ENCODE peak calls at places on chromosomes 6 and 20, in six cellular contexts. P is GM12891, G is HepG2, J is K562, B is GM12878, O is H1. Z is an unnamed sample.

GRCh38 chr6:129882510-129883023 is 21.5 kb upstream of the TMEM244 start:
- DNase-seq in P (no peak), G (no peak), J (no peak), B (peak; percentile 74), O (no peak), Z (no peak)

GRCh38 chr6:23365732-23366131 is 760.3 kb upstream of the NRSN1 start:
- DNase-seq in P (no peak), G (no peak), J (no peak), B (no peak), O (no peak), Z (no peak)

GRCh38 chr6:77880501-77880900 is 227.7 kb downstream of the MEI4 start:
- DNase-seq in P (no peak), G (peak; percentile 73), J (no peak), B (no peak), O (no peak), Z (no peak)

GRCh38 chr6:154706389-154706788 is 26.8 kb upstream of the SCAF8 start:
- DNase-seq in P (no peak), G (no peak), J (no peak), B (no peak), O (no peak), Z (no peak)

GRCh38 chr6:107509506-107509905 is 19.6 kb downstream of the SOBP start:
- DNase-seq in P (no peak), G (no peak), J (no peak), B (no peak), O (no peak), Z (no peak)

GRCh38 chr6:147676468-147676867 is 168.0 kb downstream of the SAMD5 start:
- DNase-seq in P (no peak), G (no peak), J (no peak), B (no peak), O (no peak), Z (no peak)

GRCh38 chr20:49320460-49320859 is 42.6 kb upstream of the ZNFX1 start:
- DNase-seq in P (no peak), G (peak; percentile 47), J (peak; percentile 41), B (no peak), O (peak; percentile 55), Z (no peak)

GRCh38 chr6:24761193-24761835 is 13.4 kb upstream of the GMNN start:
- DNase-seq in P (no peak), G (no peak), J (peak; percentile 73), B (no peak), O (no peak), Z (no peak)

GRCh38 chr6:165060636-165061190 is 248.7 kb downstream of the C6orf118 start:
- DNase-seq in P (no peak), G (no peak), J (no peak), B (no peak), O (no peak), Z (no peak)

GRCh38 chr6:147322299-147323162 is 118.3 kb downstream of the STXBP5 start:
- DNase-seq in P (peak; percentile 3), G (no peak), J (no peak), B (peak; percentile 54), O (no peak), Z (no peak)

GRCh38 chr6:7905416-7905815 is 5.2 kb downstream of the TXNDC5 start:
- DNase-seq in P (no peak), G (no peak), J (no peak), B (no peak), O (no peak), Z (no peak)

GRCh38 chr20:45355209-45355608 is 7.0 kb upstream of the SDC4 start:
- DNase-seq in P (no peak), G (no peak), J (no peak), B (no peak), O (no peak), Z (no peak)

GRCh38 chr20:45775411-45775810 is 16.3 kb downstream of the WFDC3 start:
- DNase-seq in P (no peak), G (no peak), J (no peak), B (no peak), O (no peak), Z (no peak)

GRCh38 chr6:158631678-158632537 is 12.6 kb downstream of the DYNLT1 start:
- DNase-seq in P (no peak), G (no peak), J (peak; percentile 90), B (no peak), O (no peak), Z (no peak)

GRCh38 chr6:148747493-148748160 is 797 bp downstream of the UST start:
- DNase-seq in P (no peak), G (no peak), J (no peak), B (no peak), O (peak; percentile 84), Z (no peak)

GRCh38 chr20:20259534-20259933 is 108.4 kb upstream of the INSM1 start:
- DNase-seq in P (no peak), G (no peak), J (no peak), B (no peak), O (no peak), Z (no peak)

GRCh38 chr20:58570181-58570859 is 55.1 kb upstream of the APCDD1L start:
- DNase-seq in P (no peak), G (no peak), J (no peak), B (no peak), O (no peak), Z (no peak)

DNA sequence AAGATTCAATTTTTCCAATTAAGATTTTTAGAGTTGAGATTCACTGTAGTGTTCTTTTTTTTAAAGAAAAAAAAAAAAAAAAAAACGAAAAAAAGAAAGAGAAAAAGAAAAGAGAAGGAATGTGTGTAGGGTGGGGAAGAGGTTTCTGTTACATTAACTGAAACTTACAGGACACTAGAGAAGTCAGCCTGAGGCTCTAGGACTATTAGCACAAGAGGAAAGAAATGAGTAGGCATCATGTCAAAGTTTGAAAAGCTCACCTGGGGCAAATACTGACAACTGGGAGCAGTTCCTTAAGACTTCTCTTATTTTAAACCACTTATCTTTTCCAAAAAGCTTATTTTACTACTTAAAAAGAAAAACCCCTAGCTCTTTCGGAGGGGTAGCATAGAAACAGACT is 185.9 kb downstream of the DST start:
- DNase-seq in P (no peak), G (no peak), J (no peak), B (no peak), O (no peak), Z (no peak)
- TF ChIP-seq POLR2AphosphoS5 in P (no peak), G (no peak), J (no peak), B (no peak), O (no peak), Z (no peak)

GRCh38 chr20:37095609-37096414 is at the start of gene RBL1:
- DNase-seq in P (peak; percentile 65), G (peak; percentile 88), J (peak; percentile 96), B (peak; percentile 60), O (peak; percentile 95), Z (peak; percentile 63)
- TF ChIP-seq POLR2A in P (peak; percentile 91), G (peak; percentile 84), J (peak; percentile 91), B (peak; percentile 96), O (peak; percentile 97), Z (peak; percentile 95)

DNA sequence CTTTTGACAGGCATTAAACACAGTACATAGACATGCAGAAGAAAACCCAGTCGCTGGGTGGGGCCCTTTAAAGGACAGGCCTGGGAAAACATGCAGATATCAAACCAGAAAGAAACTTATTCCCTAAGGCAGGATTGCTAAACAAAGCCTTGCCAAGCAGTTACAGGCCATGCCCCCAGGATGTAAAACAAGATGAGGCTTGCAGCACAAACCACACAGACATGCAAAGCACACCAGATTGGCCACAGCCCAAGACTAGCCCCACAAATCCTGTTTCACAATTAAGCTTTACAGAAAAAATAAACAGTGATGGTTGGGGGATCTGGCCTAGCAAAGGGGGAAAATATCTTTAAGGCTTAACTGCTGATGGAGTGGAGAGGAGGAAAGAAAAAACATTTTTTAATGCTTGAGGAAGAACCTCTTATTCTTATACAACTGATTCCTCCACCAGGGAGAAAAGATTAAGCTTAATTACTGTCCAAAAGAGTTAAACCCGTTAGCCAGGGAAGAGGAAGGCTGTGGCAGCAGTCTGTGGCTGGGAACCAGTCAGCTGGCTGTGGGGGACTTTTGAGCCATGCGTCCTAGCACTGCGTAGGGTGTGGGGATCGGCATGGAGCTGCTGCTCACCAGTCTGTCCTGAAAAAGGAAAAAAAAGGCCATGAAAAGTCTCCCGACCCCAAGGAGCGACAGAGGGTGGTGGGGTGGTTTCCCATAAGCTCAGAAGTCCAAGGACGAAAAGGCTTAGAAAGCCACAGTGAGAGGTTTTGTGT is 28.4 kb downstream of the COL19A1 start:
- DNase-seq in P (no peak), G (no peak), J (no peak), B (peak; percentile 62), O (no peak), Z (no peak)
- TF ChIP-seq TAF1 in P (no peak), G (no peak), J (no peak), B (peak; percentile 10), O (no peak), Z (no peak)

DNA sequence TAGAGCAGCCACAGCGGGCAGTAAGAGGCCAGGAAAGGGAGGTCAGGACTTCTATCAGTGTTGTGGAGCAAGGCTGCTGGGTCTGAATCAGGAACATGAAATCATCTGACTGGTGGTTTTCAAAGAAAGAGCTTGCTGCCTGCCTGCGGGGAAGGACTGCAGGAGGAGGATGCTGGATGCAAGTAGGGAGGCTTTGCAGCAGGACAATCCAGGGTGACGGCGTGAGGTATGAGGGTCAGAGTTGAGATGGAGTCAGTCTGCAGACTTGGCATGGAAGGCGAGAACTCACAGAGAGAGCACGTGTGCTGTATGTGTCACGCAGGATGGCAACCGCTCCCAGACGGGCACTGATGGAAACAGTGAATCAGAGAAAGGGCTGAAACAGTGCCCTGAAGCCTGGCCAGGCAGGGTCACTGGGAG is 59.2 kb upstream of the CD93 start:
- DNase-seq in P (no peak), G (no peak), J (no peak), B (no peak), O (no peak), Z (no peak)
- TF ChIP-seq POLR2AphosphoS5 in P (no peak), G (no peak), J (no peak), B (no peak), O (no peak), Z (no peak)

DNA sequence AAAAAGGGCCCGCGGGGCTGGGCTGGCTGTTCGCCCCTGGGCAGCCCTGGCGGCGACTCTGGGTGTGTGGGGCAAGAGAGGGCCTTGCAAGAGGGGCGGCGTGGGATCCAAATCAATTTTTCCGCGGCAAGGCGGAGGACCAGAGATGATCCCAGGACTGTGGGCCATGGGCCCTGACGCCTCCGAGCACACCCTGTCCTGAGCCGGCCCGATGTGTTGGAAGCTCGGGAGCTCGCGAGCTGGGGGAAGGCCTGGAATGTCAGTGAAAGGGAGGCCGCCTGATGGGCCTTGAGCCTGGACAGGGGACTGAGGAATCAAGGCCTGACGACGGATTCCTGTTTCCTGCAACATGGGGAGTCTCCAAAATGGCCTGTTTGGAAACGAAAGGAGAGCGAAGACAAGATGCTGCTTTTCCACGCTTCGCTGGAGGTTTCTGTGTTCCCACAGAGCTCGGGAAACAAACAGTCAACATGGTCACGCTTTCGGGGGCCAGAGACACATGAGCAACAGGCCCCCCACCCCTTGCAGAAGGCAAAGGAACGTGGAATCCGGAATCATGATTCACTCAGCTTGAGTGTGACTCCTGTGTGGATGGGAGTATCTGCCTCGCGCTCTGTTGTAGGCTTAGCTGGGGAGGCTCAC is 364.6 kb upstream of the DEFB115 start:
- DNase-seq in P (no peak), G (no peak), J (no peak), B (no peak), O (no peak), Z (no peak)
- TF ChIP-seq POLR2A in P (no peak), G (no peak), J (no peak), B (no peak), O (no peak), Z (no peak)

Z was measured in GM12892.